ENCODE peak calls at places on chromosomes 7 and 10, in four cellular contexts. One of them, this sample, is unnamed.

GRCh38 chr7:143239822-143240221 is 18.0 kb downstream of the TAS2R40 start:
- DNase-seq in activated gamma-delta T cell treated with Interleukin-2 at 50 U/mL for 16 hours: no peak
- DNase-seq in posterior vena cava: no peak
- DNase-seq in AG09319: no peak
- DNase-seq in this sample: no peak

GRCh38 chr7:120941064-120941463 is 9.5 kb upstream of the ING3 start:
- DNase-seq in posterior vena cava: no peak
- DNase-seq in AG09319: no peak
- DNase-seq in activated gamma-delta T cell treated with Interleukin-2 at 50 U/mL for 16 hours: no peak
- DNase-seq in this sample: no peak

GRCh38 chr7:135273581-135273980 is 39.9 kb downstream of the STRA8 start:
- DNase-seq in activated gamma-delta T cell treated with Interleukin-2 at 50 U/mL for 16 hours: no peak
- DNase-seq in posterior vena cava: no peak
- DNase-seq in AG09319: no peak
- DNase-seq in this sample: no peak

GRCh38 chr7:92226981-92227380 is 18.7 kb downstream of the KRIT1 start:
- DNase-seq in posterior vena cava: no peak
- DNase-seq in AG09319: no peak
- DNase-seq in activated gamma-delta T cell treated with Interleukin-2 at 50 U/mL for 16 hours: no peak
- DNase-seq in this sample: no peak

GRCh38 chr10:127824826-127825225 is 67.9 kb downstream of the CLRN3 start:
- DNase-seq in activated gamma-delta T cell treated with Interleukin-2 at 50 U/mL for 16 hours: no peak
- DNase-seq in posterior vena cava: no peak
- DNase-seq in AG09319: no peak
- DNase-seq in this sample: no peak

GRCh38 chr10:48224979-48225560 is 49.4 kb downstream of the FRMPD2 start:
- DNase-seq in posterior vena cava: no peak
- DNase-seq in AG09319: no peak
- DNase-seq in activated gamma-delta T cell treated with Interleukin-2 at 50 U/mL for 16 hours: no peak
- DNase-seq in this sample: no peak

GRCh38 chr10:123269675-123270074 is 115.5 kb downstream of the BUB3 start:
- DNase-seq in activated gamma-delta T cell treated with Interleukin-2 at 50 U/mL for 16 hours: no peak
- DNase-seq in posterior vena cava: no peak
- DNase-seq in AG09319: no peak
- DNase-seq in this sample: no peak

GRCh38 chr7:33221374-33221773 is 92.0 kb downstream of the BBS9 start:
- DNase-seq in activated gamma-delta T cell treated with Interleukin-2 at 50 U/mL for 16 hours: no peak
- DNase-seq in AG09319: no peak
- DNase-seq in posterior vena cava: no peak
- DNase-seq in this sample: no peak

GRCh38 chr7:152336754-152337368 is 98.9 kb downstream of the KMT2C start:
- DNase-seq in activated gamma-delta T cell treated with Interleukin-2 at 50 U/mL for 16 hours: peak; percentile 19
- DNase-seq in AG09319: no peak
- DNase-seq in posterior vena cava: no peak
- DNase-seq in this sample: peak; percentile 24

GRCh38 chr7:47186316-47186715 is 395.6 kb downstream of the TNS3 start:
- DNase-seq in posterior vena cava: no peak
- DNase-seq in activated gamma-delta T cell treated with Interleukin-2 at 50 U/mL for 16 hours: no peak
- DNase-seq in AG09319: no peak
- DNase-seq in this sample: no peak

GRCh38 chr7:711093-711966 is 15.2 kb upstream of the DNAAF5 start:
- DNase-seq in AG09319: no peak
- DNase-seq in posterior vena cava: peak; percentile 76
- DNase-seq in activated gamma-delta T cell treated with Interleukin-2 at 50 U/mL for 16 hours: no peak
- DNase-seq in this sample: no peak

GRCh38 chr10:31650010-31650409 is 278.6 kb downstream of the ARHGAP12 start:
- DNase-seq in AG09319: peak; percentile 54
- DNase-seq in activated gamma-delta T cell treated with Interleukin-2 at 50 U/mL for 16 hours: no peak
- DNase-seq in posterior vena cava: peak; percentile 94
- DNase-seq in this sample: peak; percentile 76

GRCh38 chr10:17669185-17669872 is 25.4 kb downstream of the STAM start:
- DNase-seq in activated gamma-delta T cell treated with Interleukin-2 at 50 U/mL for 16 hours: no peak
- DNase-seq in AG09319: no peak
- DNase-seq in posterior vena cava: no peak
- DNase-seq in this sample: no peak

GRCh38 chr7:74000489-74001149 is 27.4 kb upstream of the ELN start:
- DNase-seq in activated gamma-delta T cell treated with Interleukin-2 at 50 U/mL for 16 hours: no peak
- DNase-seq in posterior vena cava: no peak
- DNase-seq in AG09319: no peak
- DNase-seq in this sample: no peak

GRCh38 chr10:79026806-79027146 is 42.0 kb upstream of the ZMIZ1 start:
- DNase-seq in posterior vena cava: no peak
- DNase-seq in AG09319: no peak
- DNase-seq in activated gamma-delta T cell treated with Interleukin-2 at 50 U/mL for 16 hours: no peak
- DNase-seq in this sample: no peak

GRCh38 chr10:46560952-46561351 is 4.5 kb upstream of the GPRIN2 start:
- DNase-seq in AG09319: no peak
- DNase-seq in activated gamma-delta T cell treated with Interleukin-2 at 50 U/mL for 16 hours: no peak
- DNase-seq in posterior vena cava: peak; percentile 36
- DNase-seq in this sample: no peak

GRCh38 chr10:119619215-119619614 is 22.5 kb upstream of the TIAL1 start:
- DNase-seq in AG09319: no peak
- DNase-seq in activated gamma-delta T cell treated with Interleukin-2 at 50 U/mL for 16 hours: no peak
- DNase-seq in posterior vena cava: no peak
- DNase-seq in this sample: no peak

GRCh38 chr10:71038234-71038633 is 149.9 kb upstream of the PCBD1 start:
- DNase-seq in activated gamma-delta T cell treated with Interleukin-2 at 50 U/mL for 16 hours: no peak
- DNase-seq in AG09319: no peak
- DNase-seq in posterior vena cava: peak; percentile 60
- DNase-seq in this sample: no peak

GRCh38 chr7:104096683-104097082 is 107.2 kb upstream of the RELN start:
- DNase-seq in activated gamma-delta T cell treated with Interleukin-2 at 50 U/mL for 16 hours: no peak
- DNase-seq in posterior vena cava: no peak
- DNase-seq in AG09319: no peak
- DNase-seq in this sample: no peak

GRCh38 chr10:86284355-86285105 is 82.1 kb downstream of the GRID1 start:
- DNase-seq in activated gamma-delta T cell treated with Interleukin-2 at 50 U/mL for 16 hours: no peak
- DNase-seq in AG09319: no peak
- DNase-seq in posterior vena cava: peak; percentile 64
- DNase-seq in this sample: no peak

GRCh38 chr7:77887567-77887966 is 89.0 kb downstream of the PHTF2 start:
- DNase-seq in activated gamma-delta T cell treated with Interleukin-2 at 50 U/mL for 16 hours: no peak
- DNase-seq in posterior vena cava: no peak
- DNase-seq in AG09319: peak; percentile 44
- DNase-seq in this sample: no peak

GRCh38 chr10:70849582-70850016 is 33.9 kb downstream of the SGPL1 start:
- DNase-seq in posterior vena cava: no peak
- DNase-seq in AG09319: peak; percentile 28
- DNase-seq in activated gamma-delta T cell treated with Interleukin-2 at 50 U/mL for 16 hours: no peak
- DNase-seq in this sample: peak; percentile 56

GRCh38 chr7:158302274-158303070 is 285.2 kb downstream of the PTPRN2 start:
- DNase-seq in posterior vena cava: no peak
- DNase-seq in activated gamma-delta T cell treated with Interleukin-2 at 50 U/mL for 16 hours: no peak
- DNase-seq in AG09319: no peak
- DNase-seq in this sample: no peak

GRCh38 chr7:123816916-123817315 is 28.1 kb upstream of the HYAL4 start:
- DNase-seq in AG09319: no peak
- DNase-seq in posterior vena cava: no peak
- DNase-seq in activated gamma-delta T cell treated with Interleukin-2 at 50 U/mL for 16 hours: no peak
- DNase-seq in this sample: no peak

GRCh38 chr10:33507662-33508425 is 173.4 kb upstream of the NRP1 start:
- DNase-seq in posterior vena cava: no peak
- DNase-seq in activated gamma-delta T cell treated with Interleukin-2 at 50 U/mL for 16 hours: no peak
- DNase-seq in AG09319: no peak
- DNase-seq in this sample: no peak

GRCh38 chr7:80935971-80936370 is 17.1 kb upstream of the SEMA3C start:
- DNase-seq in activated gamma-delta T cell treated with Interleukin-2 at 50 U/mL for 16 hours: no peak
- DNase-seq in AG09319: no peak
- DNase-seq in posterior vena cava: no peak
- DNase-seq in this sample: no peak

GRCh38 chr7:94394399-94395140 is at the start of gene COL1A2:
- DNase-seq in activated gamma-delta T cell treated with Interleukin-2 at 50 U/mL for 16 hours: no peak
- DNase-seq in AG09319: peak; percentile 99
- DNase-seq in posterior vena cava: peak; percentile 97
- DNase-seq in this sample: peak; percentile 95

GRCh38 chr7:76057103-76057812 is 9.4 kb downstream of the MDH2 start:
- DNase-seq in AG09319: no peak
- DNase-seq in posterior vena cava: no peak
- DNase-seq in activated gamma-delta T cell treated with Interleukin-2 at 50 U/mL for 16 hours: no peak
- DNase-seq in this sample: no peak

GRCh38 chr7:143410523-143411004 is 1.9 kb upstream of the EPHA1 start:
- DNase-seq in activated gamma-delta T cell treated with Interleukin-2 at 50 U/mL for 16 hours: no peak
- DNase-seq in posterior vena cava: peak; percentile 82
- DNase-seq in AG09319: no peak
- DNase-seq in this sample: no peak

GRCh38 chr10:110802090-110802489 is 69.6 kb upstream of the PDCD4 start:
- DNase-seq in activated gamma-delta T cell treated with Interleukin-2 at 50 U/mL for 16 hours: no peak
- DNase-seq in posterior vena cava: no peak
- DNase-seq in AG09319: peak; percentile 38
- DNase-seq in this sample: peak; percentile 51

GRCh38 chr10:117757121-117757795 is 214.7 kb downstream of the EMX2 start:
- DNase-seq in activated gamma-delta T cell treated with Interleukin-2 at 50 U/mL for 16 hours: no peak
- DNase-seq in AG09319: no peak
- DNase-seq in posterior vena cava: no peak
- DNase-seq in this sample: no peak

This sample was measured in HFF-Myc.